ENCODE peak calls at places on chromosomes 1 and 21, in nine cellular contexts. J is brain microvascular endothelial cell, S is HFFc6, T is neural progenitor cell, L is foreskin fibroblast, B is OCI-LY7, V is A549, I is cardiac muscle cell, Q is IMR-90. W is an unnamed sample.

GRCh38 chr1:116380499-116381316 is 7.7 kb downstream of the ATP1A1 start:
- DNase-seq in J (no peak), S (no peak), T (no peak), L (no peak), B (no peak), V (no peak), I (no peak), Q (no peak), W (peak)

GRCh38 chr1:69572921-69573320 is 5.2 kb downstream of the LRRC7 start:
- DNase-seq in J (no peak), S (no peak), T (no peak), L (no peak), B (no peak), V (no peak), I (peak), Q (no peak), W (no peak)

GRCh38 chr1:68174173-68175113 is 57.9 kb downstream of the WLS start:
- DNase-seq in J (peak), S (peak), T (peak), L (peak), B (no peak), V (peak), I (peak), Q (peak), W (peak)

GRCh38 chr1:226790545-226791181 is 51.6 kb upstream of the ITPKB start:
- DNase-seq in J (no peak), S (no peak), T (no peak), L (no peak), B (no peak), V (no peak), I (no peak), Q (no peak), W (no peak)

GRCh38 chr1:41537257-41537656 is 52.8 kb upstream of the EDN2 start:
- DNase-seq in J (peak), S (peak), T (no peak), L (peak), B (peak), V (no peak), I (no peak), Q (no peak), W (no peak)

GRCh38 chr1:23555225-23555801 is 4.0 kb downstream of the ID3 start:
- DNase-seq in J (peak), S (no peak), T (peak), L (no peak), B (peak), V (peak), I (peak), Q (peak), W (peak)

GRCh38 chr1:16088996-16089395 is 15.5 kb upstream of the FAM131C start:
- DNase-seq in J (peak), S (peak), T (no peak), L (peak), B (no peak), V (no peak), I (peak), Q (peak), W (peak)

GRCh38 chr21:43937051-43937832 is 72.2 kb downstream of the AGPAT3 start:
- DNase-seq in J (no peak), S (no peak), T (no peak), L (no peak), B (no peak), V (no peak), I (no peak), Q (no peak), W (no peak)

GRCh38 chr1:201119206-201119814 is 7.1 kb upstream of the CACNA1S start:
- DNase-seq in J (peak), S (peak), T (peak), L (no peak), B (peak), V (peak), I (peak), Q (peak), W (peak)

GRCh38 chr1:158112994-158113758 is 67.5 kb upstream of the CD1D start:
- DNase-seq in J (no peak), S (no peak), T (peak), L (peak), B (peak), V (peak), I (peak), Q (peak), W (peak)

GRCh38 chr21:42878678-42878992 is 704 bp downstream of the WDR4 start:
- DNase-seq in J (peak), S (peak), T (no peak), L (no peak), B (no peak), V (no peak), I (no peak), Q (no peak), W (no peak)

GRCh38 chr1:42730002-42730401 is 10.0 kb downstream of the CLDN19 start:
- DNase-seq in J (no peak), S (no peak), T (no peak), L (no peak), B (no peak), V (no peak), I (no peak), Q (no peak), W (no peak)

GRCh38 chr1:156194300-156194652 is 372 bp downstream of the SLC25A44 start:
- DNase-seq in J (peak), S (no peak), T (no peak), L (no peak), B (no peak), V (peak), I (no peak), Q (peak), W (no peak)

GRCh38 chr1:221880182-221880581 is 138.3 kb upstream of the DUSP10 start:
- DNase-seq in J (no peak), S (no peak), T (no peak), L (no peak), B (no peak), V (no peak), I (no peak), Q (peak), W (no peak)

GRCh38 chr1:64072089-64072835 is 131.2 kb upstream of the UBE2U start:
- DNase-seq in J (no peak), S (no peak), T (no peak), L (no peak), B (no peak), V (peak), I (peak), Q (peak), W (peak)

GRCh38 chr1:113991467-113991997 is 12.3 kb downstream of the OLFML3 start:
- DNase-seq in J (no peak), S (no peak), T (no peak), L (no peak), B (no peak), V (no peak), I (no peak), Q (no peak), W (no peak)

GRCh38 chr1:1106510-1107221 is 9.2 kb downstream of the C1orf159 start:
- DNase-seq in J (no peak), S (no peak), T (no peak), L (no peak), B (no peak), V (no peak), I (no peak), Q (no peak), W (no peak)

GRCh38 chr1:961132-961652 is 808 bp downstream of the KLHL17 start:
- DNase-seq in J (no peak), S (no peak), T (peak), L (no peak), B (no peak), V (no peak), I (peak), Q (no peak), W (no peak)

GRCh38 chr1:115706774-115707425 is 61.6 kb downstream of the CASQ2 start:
- DNase-seq in J (peak), S (peak), T (peak), L (peak), B (peak), V (peak), I (peak), Q (peak), W (peak)

GRCh38 chr1:55898191-55898590 is 681.2 kb downstream of the PLPP3 start:
- DNase-seq in J (peak), S (peak), T (no peak), L (peak), B (no peak), V (peak), I (peak), Q (peak), W (peak)

GRCh38 chr1:85707267-85707989 is 805 bp downstream of the ZNHIT6 start:
- DNase-seq in J (no peak), S (no peak), T (no peak), L (no peak), B (peak), V (no peak), I (peak), Q (no peak), W (no peak)

GRCh38 chr1:89833183-89834077 is 12.6 kb downstream of the LRRC8D start:
- DNase-seq in J (no peak), S (no peak), T (no peak), L (no peak), B (no peak), V (no peak), I (no peak), Q (no peak), W (no peak)

GRCh38 chr1:173986951-173987350 is 35.2 kb downstream of the RC3H1 start:
- DNase-seq in J (no peak), S (no peak), T (no peak), L (no peak), B (no peak), V (no peak), I (no peak), Q (no peak), W (no peak)

GRCh38 chr1:34653110-34653509 is 101.7 kb upstream of the GJB5 start:
- DNase-seq in J (no peak), S (no peak), T (no peak), L (no peak), B (no peak), V (no peak), I (no peak), Q (no peak), W (no peak)

GRCh38 chr1:32341186-32341757 is 5.2 kb upstream of the MARCKSL1 start:
- DNase-seq in J (no peak), S (no peak), T (no peak), L (no peak), B (no peak), V (no peak), I (no peak), Q (no peak), W (no peak)

GRCh38 chr1:119768778-119769177 is at the start of gene HMGCS2:
- DNase-seq in J (no peak), S (no peak), T (no peak), L (no peak), B (no peak), V (no peak), I (no peak), Q (no peak), W (no peak)

GRCh38 chr1:210248341-210248740 is 15.7 kb downstream of the SERTAD4 start:
- DNase-seq in J (no peak), S (no peak), T (no peak), L (no peak), B (no peak), V (no peak), I (peak), Q (no peak), W (no peak)

GRCh38 chr1:200535605-200536004 is 84.9 kb downstream of the KIF14 start:
- DNase-seq in J (no peak), S (peak), T (peak), L (no peak), B (peak), V (peak), I (peak), Q (no peak), W (no peak)

GRCh38 chr21:36145259-36145658 is 10.4 kb downstream of the CBR3 start:
- DNase-seq in J (no peak), S (no peak), T (no peak), L (no peak), B (no peak), V (no peak), I (no peak), Q (no peak), W (no peak)

DNA sequence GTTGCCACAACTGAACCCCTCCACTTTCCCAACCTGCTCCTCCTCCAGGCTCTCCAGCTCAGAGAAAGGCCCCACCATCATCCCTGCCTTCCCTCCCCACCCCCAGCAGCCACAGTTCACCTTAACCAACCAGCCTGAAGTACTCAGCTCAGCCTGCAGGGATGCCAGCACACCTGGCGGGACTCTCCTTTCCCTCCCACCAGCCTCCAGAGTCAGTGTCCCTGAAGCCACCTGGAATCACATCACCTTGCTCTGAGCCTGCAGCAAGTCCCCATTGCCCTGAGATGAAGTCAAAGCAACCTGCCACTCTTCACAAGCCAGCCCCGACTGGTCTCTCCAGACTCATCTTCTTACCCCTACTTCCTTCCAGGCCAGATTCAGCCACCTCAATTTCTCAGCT is 26.2 kb upstream of the ZC3H12A start:
- DNase-seq in J (no peak), S (no peak), T (no peak), L (no peak), B (no peak), V (no peak), I (no peak), Q (no peak), W (no peak)
- TF ChIP-seq CTCF in J (no peak), S (no peak), T (no peak), L (no peak), B (no peak), V (no peak), I (no peak), Q (no peak), W (peak)

GRCh38 chr1:145858238-145858936 is 494 bp downstream of the PIAS3 start:
- DNase-seq in J (no peak), S (no peak), T (peak), L (no peak), B (peak), V (peak), I (peak), Q (peak), W (peak)

GRCh38 chr1:145857170-145857569 is 1.7 kb downstream of the PIAS3 start:
- DNase-seq in J (no peak), S (no peak), T (no peak), L (no peak), B (no peak), V (no peak), I (no peak), Q (no peak), W (no peak)

GRCh38 chr1:145859491-145860159 is 744 bp upstream of the PIAS3 start:
- DNase-seq in J (peak), S (peak), T (peak), L (peak), B (peak), V (peak), I (peak), Q (peak), W (peak)

GRCh38 chr1:145858937-145859490 is at the start of gene PIAS3:
- DNase-seq in J (peak), S (peak), T (peak), L (peak), B (peak), V (peak), I (peak), Q (peak), W (peak)

GRCh38 chr1:145855426-145855948 is 3.4 kb downstream of the PIAS3 start:
- DNase-seq in J (no peak), S (no peak), T (no peak), L (no peak), B (peak), V (no peak), I (no peak), Q (no peak), W (no peak)
- TF ChIP-seq CTCF in J (peak), S (no peak), T (no peak), L (no peak), B (peak), V (peak), I (peak), Q (no peak), W (peak)

GRCh38 chr1:185426761-185427698 is 110.0 kb upstream of the IVNS1ABP start:
- DNase-seq in J (peak), S (peak), T (no peak), L (peak), B (no peak), V (no peak), I (peak), Q (no peak), W (peak)
- TF ChIP-seq CTCF in J (no peak), S (no peak), T (no peak), L (no peak), B (no peak), V (no peak), I (no peak), Q (no peak), W (no peak)

GRCh38 chr1:3022976-3023375 is 1.7 kb downstream of the ACTRT2 start:
- DNase-seq in J (no peak), S (no peak), T (no peak), L (no peak), B (no peak), V (no peak), I (no peak), Q (no peak), W (no peak)

GRCh38 chr1:3024588-3024987 is 3.3 kb downstream of the ACTRT2 start:
- DNase-seq in J (no peak), S (no peak), T (no peak), L (no peak), B (no peak), V (no peak), I (no peak), Q (no peak), W (no peak)

GRCh38 chr1:3022511-3022973 is 1.3 kb downstream of the ACTRT2 start:
- DNase-seq in J (no peak), S (no peak), T (no peak), L (no peak), B (no peak), V (no peak), I (no peak), Q (no peak), W (no peak)

GRCh38 chr1:3021801-3022401 is 634 bp downstream of the ACTRT2 start:
- DNase-seq in J (no peak), S (no peak), T (no peak), L (no peak), B (no peak), V (no peak), I (no peak), Q (no peak), W (no peak)

DNA sequence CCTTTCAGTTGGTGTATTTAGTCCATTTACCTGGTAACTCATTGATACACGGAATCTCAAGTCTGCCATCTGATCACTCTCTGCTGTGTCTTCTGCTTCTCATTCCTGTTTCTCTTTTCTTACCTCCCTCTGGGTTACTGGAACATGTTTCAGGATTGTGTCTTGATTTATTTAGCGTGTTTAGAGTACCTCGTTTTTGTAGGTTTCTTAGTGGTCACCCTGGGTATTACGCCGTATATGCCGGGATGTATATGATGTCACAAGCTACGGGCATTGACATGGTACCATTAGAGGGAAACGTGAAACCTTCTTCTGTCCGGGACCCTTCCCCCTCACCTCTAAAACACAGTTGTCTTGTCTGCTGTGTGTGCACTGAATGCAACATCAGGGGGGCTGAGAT is 2.7 kb downstream of the ACTRT2 start:
- DNase-seq in J (no peak), S (no peak), T (no peak), L (no peak), B (no peak), V (peak), I (no peak), Q (no peak), W (no peak)
- TF ChIP-seq CTCF in J (no peak), S (peak), T (no peak), L (no peak), B (peak), V (no peak), I (no peak), Q (no peak), W (peak)

DNA sequence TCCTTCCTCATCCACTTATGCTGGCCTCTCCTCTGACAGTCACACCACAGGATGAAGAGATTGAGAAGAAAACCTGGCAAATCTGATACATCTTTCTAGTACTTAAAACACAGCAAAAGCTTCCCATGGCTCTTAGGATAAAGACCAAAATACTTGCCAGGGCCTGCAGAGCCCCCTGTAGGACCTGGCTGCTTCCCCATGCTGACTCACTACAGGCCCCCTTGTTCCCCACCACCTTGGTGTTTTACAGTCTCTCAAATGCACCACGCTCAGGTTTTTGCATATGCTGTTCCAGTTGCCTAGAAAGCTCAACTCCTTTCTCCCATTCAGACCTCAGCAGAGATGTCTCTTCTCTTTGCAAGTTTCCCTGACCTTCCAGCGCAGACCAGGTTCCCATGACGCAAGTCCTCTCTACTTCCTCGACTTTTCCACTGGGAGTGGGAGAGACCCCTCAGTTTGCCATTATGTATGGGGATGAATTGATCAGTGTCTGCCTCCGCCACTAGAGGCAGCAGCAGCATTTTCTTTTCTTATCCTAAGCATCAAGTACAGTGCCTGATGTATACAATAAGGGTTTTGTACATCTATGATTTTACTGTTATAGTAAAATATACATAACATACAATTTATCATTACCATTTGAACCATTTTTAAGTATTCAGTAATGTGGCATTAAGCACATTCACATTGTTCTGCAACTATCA is 113.8 kb upstream of the C8B start:
- DNase-seq in J (no peak), S (no peak), T (no peak), L (no peak), B (no peak), V (peak), I (no peak), Q (no peak), W (no peak)
- TF ChIP-seq CTCF in J (peak), S (peak), T (peak), L (peak), B (peak), V (peak), I (peak), Q (peak), W (peak)

DNA sequence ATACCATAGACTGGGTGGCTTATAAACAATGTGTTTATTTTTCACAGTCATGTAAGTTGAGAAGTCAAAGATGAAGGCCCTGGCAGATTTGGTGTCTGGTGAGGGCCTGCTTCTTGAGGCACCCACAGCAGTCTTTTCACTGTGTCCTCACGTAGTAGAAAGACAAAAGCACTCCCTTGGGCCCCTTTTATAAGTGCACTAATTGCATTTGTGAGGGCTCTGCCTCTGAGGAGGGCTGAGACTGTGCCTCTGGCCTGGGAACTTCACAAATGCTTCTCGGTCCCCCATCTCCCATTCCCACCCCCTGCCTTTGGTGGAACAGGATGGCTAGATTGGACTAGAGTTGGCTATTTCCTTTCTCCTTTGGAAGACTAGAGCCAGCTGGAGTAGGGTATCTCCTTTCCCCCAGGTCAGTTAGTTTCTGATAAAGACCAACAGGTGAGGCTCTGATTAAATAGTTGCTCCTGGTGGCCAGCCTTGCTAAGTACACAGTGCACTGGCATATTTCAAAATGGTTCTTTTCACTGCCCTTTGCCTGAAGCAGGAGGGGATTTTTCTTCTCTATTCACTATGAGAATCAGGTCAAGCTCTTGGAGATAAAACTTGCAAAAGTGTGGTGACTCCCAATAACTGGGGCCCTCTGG is 82.9 kb downstream of the PLPPR4 start:
- DNase-seq in J (no peak), S (no peak), T (no peak), L (no peak), B (no peak), V (no peak), I (no peak), Q (no peak), W (no peak)
- TF ChIP-seq CTCF in J (no peak), S (no peak), T (peak), L (no peak), B (no peak), V (no peak), I (no peak), Q (no peak), W (no peak)

GRCh38 chr1:100039571-100039970 is 69.8 kb downstream of the SLC35A3 start:
- DNase-seq in J (no peak), S (no peak), T (no peak), L (no peak), B (no peak), V (no peak), I (no peak), Q (no peak), W (no peak)

GRCh38 chr1:100035214-100035613 is 65.4 kb downstream of the SLC35A3 start:
- DNase-seq in J (no peak), S (no peak), T (no peak), L (no peak), B (no peak), V (no peak), I (no peak), Q (no peak), W (no peak)

GRCh38 chr1:100036718-100037664 is 67.2 kb downstream of the SLC35A3 start:
- DNase-seq in J (peak), S (peak), T (peak), L (peak), B (peak), V (no peak), I (peak), Q (peak), W (peak)

GRCh38 chr1:100037665-100038400 is 68.0 kb downstream of the SLC35A3 start:
- DNase-seq in J (peak), S (peak), T (peak), L (peak), B (peak), V (peak), I (peak), Q (peak), W (peak)

GRCh38 chr1:100038401-100039306 is 68.9 kb downstream of the SLC35A3 start:
- DNase-seq in J (peak), S (peak), T (peak), L (peak), B (peak), V (peak), I (peak), Q (peak), W (peak)
- TF ChIP-seq CTCF in J (no peak), S (no peak), T (no peak), L (no peak), B (no peak), V (no peak), I (no peak), Q (no peak), W (no peak)